ENCODE peak calls at places on chromosomes 11 and 22, in five cellular contexts. L is GM19239, H is M059J, Z is GM23248, U is left cardiac atrium. J is an unnamed sample.

GRCh38 chr11:32312865-32313403 is 122.4 kb downstream of the WT1 start:
- DNase-seq in U (peak), Z (peak), L (no peak), H (peak), J (no peak)

GRCh38 chr22:46810856-46811786 is 48.7 kb downstream of the TBC1D22A start:
- DNase-seq in H (no peak), U (no peak), L (no peak), Z (no peak), J (no peak)

GRCh38 chr11:27004103-27004502 is 10.2 kb downstream of the FIBIN start:
- DNase-seq in Z (no peak), U (no peak), H (no peak), L (no peak), J (no peak)

GRCh38 chr11:96187779-96188624 is 155.0 kb downstream of the MAML2 start:
- DNase-seq in H (peak), Z (peak), L (no peak), U (peak), J (no peak)

GRCh38 chr11:107659310-107659709 is 52.5 kb downstream of the SLN start:
- DNase-seq in L (no peak), U (no peak), H (no peak), Z (no peak), J (no peak)

GRCh38 chr22:28183078-28183870 is 264.2 kb upstream of the PITPNB start:
- DNase-seq in U (no peak), L (no peak), H (no peak), Z (peak), J (no peak)

GRCh38 chr22:37001826-37002225 is 17.4 kb downstream of the TST start:
- DNase-seq in Z (no peak), L (no peak), H (no peak), U (no peak), J (no peak)

GRCh38 chr11:4026389-4026788 is 68.2 kb upstream of the RRM1 start:
- DNase-seq in L (no peak), Z (no peak), U (no peak), H (no peak), J (no peak)

GRCh38 chr11:76658231-76658630 is 12.3 kb downstream of the LRRC32 start:
- DNase-seq in L (no peak), H (no peak), Z (no peak), U (no peak), J (no peak)

GRCh38 chr11:76239483-76240142 is 33.3 kb upstream of the WNT11 start:
- DNase-seq in H (no peak), U (no peak), Z (no peak), L (no peak), J (no peak)

GRCh38 chr11:6333112-6333511 is 12.8 kb upstream of the CAVIN3 start:
- DNase-seq in L (no peak), U (no peak), H (no peak), Z (no peak), J (peak)

GRCh38 chr22:36107436-36107835 is 53.1 kb downstream of the APOL3 start:
- DNase-seq in L (no peak), Z (no peak), H (no peak), U (no peak), J (no peak)

GRCh38 chr11:12508151-12508740 is 130.9 kb downstream of the PARVA start:
- DNase-seq in L (no peak), U (no peak), H (no peak), Z (peak), J (no peak)

GRCh38 chr22:19448739-19449421 is 1.4 kb upstream of the C22orf39 start:
- DNase-seq in Z (no peak), L (peak), H (no peak), U (no peak), J (no peak)

GRCh38 chr11:7672960-7673723 is at the start of gene CYB5R2:
- DNase-seq in U (peak), L (no peak), Z (peak), H (peak), J (no peak)

GRCh38 chr11:8271106-8271886 is 7.6 kb upstream of the LMO1 start:
- DNase-seq in H (no peak), Z (no peak), L (no peak), U (no peak), J (no peak)

GRCh38 chr11:114607753-114608459 is 12.3 kb upstream of the NXPE4 start:
- DNase-seq in L (no peak), U (no peak), Z (peak), H (peak), J (no peak)

GRCh38 chr11:44212128-44212527 is 97.8 kb downstream of the ALX4 start:
- DNase-seq in Z (no peak), U (no peak), H (no peak), L (no peak), J (no peak)

GRCh38 chr22:30485362-30485988 is 13.7 kb upstream of the SEC14L3 start:
- DNase-seq in U (peak), Z (peak), H (peak), L (peak), J (no peak)

GRCh38 chr22:30665266-30665665 is 2.4 kb downstream of the DUSP18 start:
- DNase-seq in H (no peak), U (no peak), L (no peak), Z (no peak), J (no peak)

GRCh38 chr22:38872831-38873248 is 824 bp upstream of the CBX6 start:
- DNase-seq in Z (peak), U (peak), H (peak), L (no peak), J (peak)

GRCh38 chr11:40130427-40130826 is 1329.0 kb downstream of the LRRC4C start:
- DNase-seq in H (peak), U (no peak), L (no peak), Z (no peak), J (no peak)

GRCh38 chr11:1926156-1927031 is 6.9 kb downstream of the TNNT3 start:
- DNase-seq in H (no peak), Z (no peak), L (no peak), U (no peak), J (no peak)

GRCh38 chr11:134287561-134287960 is 11.4 kb downstream of the GLB1L3 start:
- DNase-seq in L (no peak), U (no peak), H (no peak), Z (no peak), J (no peak)

GRCh38 chr11:63916837-63917684 is at the start of gene RCOR2:
- DNase-seq in Z (peak), H (peak), U (peak), L (peak), J (no peak)

GRCh38 chr11:22677153-22677890 is 10.9 kb downstream of the GAS2 start:
- DNase-seq in H (no peak), L (no peak), Z (no peak), U (no peak), J (no peak)

GRCh38 chr11:56916609-56917008 is 72.1 kb upstream of the OR5AK2 start:
- DNase-seq in Z (no peak), L (no peak), U (no peak), H (no peak), J (no peak)

GRCh38 chr11:65576867-65577755 is 1.3 kb downstream of the EHBP1L1 start:
- DNase-seq in U (peak), H (peak), Z (peak), L (no peak), J (no peak)